ENCODE peak calls at places on chromosomes 5 and 9, in five cellular contexts. M, T, A, L and H are unnamed samples.
A peak's percentile ranks its signal among the peaks of the same experiment; 100 is the strongest.

GRCh38 chr9:84322830-84323229 is 17.7 kb downstream of the SLC28A3 start:
- DNase-seq in M (no peak), T (no peak), A (no peak), L (no peak), H (no peak)

GRCh38 chr5:71751422-71751821 is 32.3 kb downstream of the CARTPT start:
- DNase-seq in M (no peak), T (no peak), A (no peak), L (no peak), H (no peak)

GRCh38 chr5:170277953-170278352 is 19.6 kb downstream of the LCP2 start:
- DNase-seq in M (peak; percentile 16), T (no peak), A (no peak), L (no peak), H (no peak)

GRCh38 chr9:130948266-130948665 is 9.2 kb upstream of the FIBCD1 start:
- DNase-seq in M (no peak), T (no peak), A (no peak), L (no peak), H (no peak)

GRCh38 chr5:1470762-1471211 is 25.5 kb upstream of the SLC6A3 start:
- DNase-seq in M (no peak), T (no peak), A (no peak), L (peak; percentile 13), H (no peak)

GRCh38 chr5:151086905-151087360 is 6.1 kb upstream of the TNIP1 start:
- DNase-seq in M (no peak), T (no peak), A (no peak), L (no peak), H (no peak)

GRCh38 chr9:137461663-137462395 is 2.7 kb upstream of the NSMF start:
- DNase-seq in M (peak; percentile 88), T (no peak), A (no peak), L (peak; percentile 34), H (peak; percentile 77)

GRCh38 chr5:159094745-159095144 is 5.0 kb downstream of the EBF1 start:
- DNase-seq in M (peak; percentile 29), T (peak; percentile 81), A (no peak), L (peak; percentile 72), H (peak; percentile 81)

GRCh38 chr5:120314201-120314600 is 149.9 kb upstream of the PRR16 start:
- DNase-seq in M (no peak), T (no peak), A (no peak), L (no peak), H (no peak)